ENCODE peak calls at places on chromosomes 1 and 21, in eight cellular contexts. F is HCT116, Q is A549, G is K562, E is H1, Y is HepG2, W is SK-N-SH, S is endothelial cell of umbilical vein. H is an unnamed sample.
A peak's percentile ranks its signal among the peaks of the same experiment; 100 is the strongest.

GRCh38 chr1:164689672-164690655 is 131.0 kb downstream of the PBX1 start:
- DNase-seq in E (no peak), W (peak; percentile 70), Q (no peak), G (peak; percentile 33), S (no peak), F (no peak), Y (no peak), H (no peak)

GRCh38 chr1:15479654-15480347 is 3.9 kb downstream of the CELA2B start:
- DNase-seq in F (no peak), W (no peak), S (no peak), Y (no peak), Q (no peak), E (no peak), G (no peak), H (no peak)

GRCh38 chr1:94801919-94802546 is 18.1 kb upstream of the SLC44A3 start:
- DNase-seq in Y (peak; percentile 49), E (peak; percentile 19), G (peak; percentile 15), Q (peak; percentile 66), W (peak; percentile 47), F (peak; percentile 68), S (peak; percentile 71), H (peak; percentile 90)

GRCh38 chr1:55284856-55285255 is 69.7 kb upstream of the USP24 start:
- DNase-seq in W (peak; percentile 36), Q (peak; percentile 64), F (peak; percentile 29), Y (no peak), G (peak; percentile 54), E (no peak), S (peak; percentile 64), H (peak; percentile 39)

GRCh38 chr1:200294241-200294640 is 115.6 kb downstream of the ZNF281 start:
- DNase-seq in E (no peak), W (no peak), S (no peak), F (no peak), Q (no peak), G (no peak), Y (no peak), H (no peak)

GRCh38 chr1:78225153-78225552 is 179.4 kb downstream of the GIPC2 start:
- DNase-seq in F (no peak), Q (no peak), W (no peak), S (no peak), E (no peak), G (no peak), Y (no peak), H (no peak)

GRCh38 chr1:196535727-196536126 is 72.5 kb downstream of the KCNT2 start:
- DNase-seq in S (no peak), Y (no peak), Q (peak; percentile 65), G (peak; percentile 64), F (peak; percentile 15), E (no peak), W (no peak), H (peak; percentile 50)

GRCh38 chr21:42558846-42559245 is 45.2 kb downstream of the SLC37A1 start:
- DNase-seq in G (no peak), Q (no peak), F (no peak), S (no peak), E (no peak), W (no peak), Y (no peak), H (no peak)

GRCh38 chr21:19557046-19557445 is 1153.5 kb upstream of the TMPRSS15 start:
- DNase-seq in W (no peak), G (no peak), F (no peak), Q (no peak), S (no peak), Y (no peak), E (no peak), H (no peak)

GRCh38 chr1:35769759-35770446 is at the start of gene CLSPN:
- DNase-seq in F (peak; percentile 91), Q (peak; percentile 92), G (peak; percentile 99), W (peak; percentile 98), E (peak; percentile 98), S (peak; percentile 97), Y (peak; percentile 94), H (peak; percentile 98)

GRCh38 chr1:212470059-212470458 is 37.3 kb downstream of the NENF start:
- DNase-seq in G (no peak), W (no peak), S (no peak), Y (no peak), Q (peak; percentile 78), E (no peak), F (peak; percentile 46), H (no peak)

GRCh38 chr1:31707711-31708110 is 3.9 kb upstream of the COL16A1 start:
- DNase-seq in S (peak; percentile 68), E (no peak), Y (no peak), F (no peak), Q (no peak), W (no peak), G (peak; percentile 36), H (peak; percentile 71)

GRCh38 chr21:9767592-9768375 is 753.6 kb upstream of the TPTE start:
- DNase-seq in Q (no peak), S (no peak), G (peak; percentile 90), W (peak; percentile 34), E (no peak), F (no peak), Y (no peak), H (no peak)

GRCh38 chr1:38551318-38551717 is 308.3 kb downstream of the RRAGC start:
- DNase-seq in E (no peak), Y (no peak), F (no peak), W (no peak), G (no peak), Q (no peak), S (no peak), H (no peak)

GRCh38 chr1:12040457-12041051 is 21.3 kb downstream of the MIIP start:
- DNase-seq in Q (peak; percentile 32), F (no peak), S (no peak), G (peak; percentile 73), Y (no peak), E (no peak), W (no peak), H (no peak)

GRCh38 chr1:25640646-25641328 is 24.2 kb downstream of the MAN1C1 start:
- DNase-seq in Q (no peak), G (no peak), S (no peak), E (no peak), F (no peak), W (no peak), Y (no peak), H (no peak)

GRCh38 chr21:27407296-27407695 is 440.4 kb upstream of the ADAMTS5 start:
- DNase-seq in W (no peak), Y (no peak), F (no peak), Q (no peak), G (no peak), E (no peak), S (peak; percentile 24), H (no peak)

GRCh38 chr1:101105877-101106276 is 80.3 kb upstream of the DPH5 start:
- DNase-seq in G (no peak), Q (no peak), E (no peak), S (no peak), F (no peak), W (no peak), Y (no peak), H (no peak)

GRCh38 chr1:176847052-176847451 is 317.5 kb downstream of the ASTN1 start:
- DNase-seq in Y (no peak), Q (no peak), G (peak; percentile 38), E (no peak), S (no peak), W (peak; percentile 15), F (no peak), H (no peak)

GRCh38 chr1:160375788-160376524 is 9.1 kb downstream of the NHLH1 start:
- DNase-seq in F (no peak), G (peak; percentile 45), W (no peak), Q (no peak), E (no peak), Y (peak; percentile 16), S (no peak), H (peak; percentile 57)
- TF ChIP-seq MAX in F (no peak), G (no peak), W (no peak), Q (no peak), E (peak; percentile 70), Y (no peak), S (no peak), H (no peak)

DNA sequence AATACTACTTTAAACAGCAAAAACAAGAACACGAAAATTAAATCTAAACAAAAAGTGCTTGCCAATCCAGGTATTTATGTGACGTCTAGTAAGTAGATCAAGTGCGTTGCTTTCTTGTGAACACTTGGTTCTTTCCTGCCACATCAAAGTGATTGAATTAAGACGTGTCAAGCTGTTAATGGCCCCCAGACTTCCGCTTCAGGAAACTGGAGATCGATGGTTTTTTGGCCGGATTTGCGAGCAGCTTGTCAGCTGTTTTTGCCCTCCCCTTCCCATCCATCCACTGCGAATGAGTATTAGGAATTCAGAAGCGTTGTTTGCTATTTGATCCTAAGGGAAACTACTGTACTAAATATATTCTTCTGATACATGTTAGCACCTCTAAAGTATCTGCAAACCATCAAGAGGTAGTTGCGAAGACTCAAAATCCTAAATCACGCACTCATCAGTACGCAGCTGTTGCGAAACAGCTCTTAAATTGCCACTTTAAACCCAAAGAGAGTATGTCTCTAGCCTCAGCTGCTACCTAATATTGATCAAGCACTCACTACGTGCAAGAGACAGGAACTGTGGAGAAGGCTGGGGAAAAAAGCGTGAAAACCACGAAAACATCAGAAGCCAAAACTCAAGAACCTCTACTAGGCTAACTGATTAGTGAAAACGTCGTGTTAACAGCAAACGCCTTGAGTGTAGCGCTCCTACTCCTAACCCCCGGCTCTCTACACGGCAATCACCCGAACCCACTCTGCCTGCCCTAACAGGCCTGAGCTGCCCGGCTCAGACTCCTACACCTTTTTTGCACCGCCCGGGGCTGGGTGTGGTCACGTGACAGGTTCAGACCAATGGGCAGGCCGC is 473 bp upstream of the BRDT start:
- DNase-seq in Q (no peak), G (no peak), F (no peak), S (no peak), W (no peak), E (no peak), Y (no peak), H (peak; percentile 2)
- H3K4me3 ChIP-seq in Q (no peak overlapping the region), G (no peak overlapping the region), F (no peak overlapping the region), S (no peak overlapping the region), W (no peak overlapping the region), E (no peak overlapping the region), Y (no peak overlapping the region), H (no peak overlapping the region)

DNA sequence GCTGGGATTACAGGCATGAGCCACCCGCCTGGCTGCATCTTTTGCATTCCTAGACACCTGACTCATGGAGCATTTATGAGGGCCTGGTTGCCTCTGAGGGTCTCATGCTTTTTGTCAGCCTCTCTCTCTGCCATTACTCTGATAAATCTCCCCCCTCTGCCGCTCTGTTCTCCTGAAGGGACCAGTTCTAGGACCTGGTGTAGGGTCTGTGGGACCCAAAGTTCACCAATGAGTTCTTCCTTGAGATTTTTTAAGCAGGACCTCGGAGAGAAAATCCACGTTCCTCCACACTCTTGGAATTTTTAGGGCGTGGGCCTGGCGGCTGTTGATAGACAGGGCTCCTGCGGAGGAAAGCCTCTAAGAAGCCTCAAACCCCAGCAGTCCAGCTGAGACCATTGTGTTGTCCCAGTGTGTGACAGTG is 91.9 kb upstream of the ERRFI1 start:
- DNase-seq in W (no peak), S (no peak), Y (no peak), Q (peak; percentile 59), G (no peak), E (no peak), F (no peak), H (no peak)
- TF ChIP-seq MAX in W (no peak), S (no peak), Y (no peak), Q (peak; percentile 20), G (no peak), E (no peak), F (no peak), H (no peak)

DNA sequence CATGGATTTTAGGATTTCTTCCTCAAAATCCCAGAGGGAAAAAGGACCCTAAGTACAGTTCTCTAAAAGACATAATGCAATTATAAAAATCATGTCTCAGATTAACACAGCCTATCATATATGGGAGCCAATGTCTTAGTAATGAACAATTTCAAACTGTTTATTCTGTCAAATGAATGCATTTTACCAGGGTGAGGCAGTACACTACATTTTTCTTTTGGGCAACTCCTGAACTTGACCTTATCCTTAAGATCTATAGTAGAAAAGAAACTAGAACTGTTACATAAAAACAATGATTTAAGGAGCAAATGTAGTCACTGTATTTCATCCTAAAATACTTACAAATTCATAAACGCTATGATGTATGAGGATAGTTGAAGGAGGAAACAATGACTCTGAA is 226.3 kb upstream of the B3GALT2 start:
- DNase-seq in Q (no peak), W (no peak), S (no peak), G (no peak), E (no peak), Y (no peak), F (no peak), H (no peak)
- H3K4me3 ChIP-seq in Q (no peak overlapping the region), W (no peak overlapping the region), S (no peak overlapping the region), G (no peak overlapping the region), E (no peak overlapping the region), Y (no peak overlapping the region), F (no peak overlapping the region), H (no peak overlapping the region)